ENCODE peak calls at places on chromosomes 3 and 15, in seven cellular contexts. One of them, this sample, is unnamed.

GRCh38 chr3:178443634-178444033 is 92.6 kb upstream of the KCNMB2 start:
- DNase-seq in bronchial epithelial cell: peak
- DNase-seq in psoas muscle: no peak
- DNase-seq in GM10248: no peak
- DNase-seq in HepG2: no peak
- DNase-seq in thoracic aorta: no peak
- DNase-seq in NB4: no peak
- DNase-seq in this sample: no peak

GRCh38 chr15:41773729-41774061 is 589 bp upstream of the MAPKBP1 start:
- DNase-seq in bronchial epithelial cell: peak
- DNase-seq in psoas muscle: no peak
- DNase-seq in GM10248: no peak
- DNase-seq in HepG2: no peak
- DNase-seq in thoracic aorta: no peak
- DNase-seq in NB4: no peak
- DNase-seq in this sample: no peak

GRCh38 chr15:40982855-40983254 is 29.6 kb downstream of the CHAC1 start:
- DNase-seq in bronchial epithelial cell: no peak
- DNase-seq in psoas muscle: no peak
- DNase-seq in GM10248: no peak
- DNase-seq in HepG2: no peak
- DNase-seq in thoracic aorta: no peak
- DNase-seq in NB4: no peak
- DNase-seq in this sample: no peak

GRCh38 chr3:197224034-197224444 is 74.4 kb downstream of the DLG1 start:
- DNase-seq in bronchial epithelial cell: peak
- DNase-seq in psoas muscle: no peak
- DNase-seq in GM10248: peak
- DNase-seq in HepG2: peak
- DNase-seq in thoracic aorta: no peak
- DNase-seq in NB4: peak
- DNase-seq in this sample: peak

GRCh38 chr15:99722406-99722805 is 10.8 kb downstream of the LYSMD4 start:
- DNase-seq in bronchial epithelial cell: peak
- DNase-seq in psoas muscle: no peak
- DNase-seq in GM10248: no peak
- DNase-seq in HepG2: no peak
- DNase-seq in thoracic aorta: no peak
- DNase-seq in NB4: no peak
- DNase-seq in this sample: no peak

GRCh38 chr3:133799794-133800585 is 5.6 kb upstream of the SRPRB start:
- DNase-seq in bronchial epithelial cell: peak
- DNase-seq in psoas muscle: no peak
- DNase-seq in GM10248: no peak
- DNase-seq in HepG2: peak
- DNase-seq in thoracic aorta: no peak
- DNase-seq in NB4: peak
- DNase-seq in this sample: no peak

GRCh38 chr3:13543251-13543650 is 5.7 kb upstream of the FBLN2 start:
- DNase-seq in bronchial epithelial cell: peak
- DNase-seq in psoas muscle: peak
- DNase-seq in GM10248: no peak
- DNase-seq in HepG2: no peak
- DNase-seq in thoracic aorta: peak
- DNase-seq in NB4: no peak
- DNase-seq in this sample: no peak

GRCh38 chr15:90465140-90465929 is 64.4 kb upstream of the CRTC3 start:
- DNase-seq in bronchial epithelial cell: no peak
- DNase-seq in psoas muscle: no peak
- DNase-seq in GM10248: no peak
- DNase-seq in HepG2: no peak
- DNase-seq in thoracic aorta: no peak
- DNase-seq in NB4: no peak
- DNase-seq in this sample: no peak

GRCh38 chr15:92468987-92469386 is 75.3 kb downstream of the ST8SIA2 start:
- DNase-seq in bronchial epithelial cell: no peak
- DNase-seq in psoas muscle: no peak
- DNase-seq in GM10248: no peak
- DNase-seq in HepG2: no peak
- DNase-seq in thoracic aorta: no peak
- DNase-seq in NB4: no peak
- DNase-seq in this sample: no peak

GRCh38 chr15:67125589-67126502 is 60.4 kb downstream of the SMAD3 start:
- DNase-seq in bronchial epithelial cell: peak
- DNase-seq in psoas muscle: peak
- DNase-seq in GM10248: no peak
- DNase-seq in HepG2: no peak
- DNase-seq in thoracic aorta: peak
- DNase-seq in NB4: peak
- DNase-seq in this sample: peak

GRCh38 chr15:101047301-101047781 is 128.2 kb downstream of the LRRK1 start:
- DNase-seq in bronchial epithelial cell: no peak
- DNase-seq in psoas muscle: no peak
- DNase-seq in GM10248: no peak
- DNase-seq in HepG2: no peak
- DNase-seq in thoracic aorta: no peak
- DNase-seq in NB4: no peak
- DNase-seq in this sample: no peak

GRCh38 chr3:126982522-126983175 is at the start of gene PLXNA1:
- DNase-seq in bronchial epithelial cell: peak
- DNase-seq in psoas muscle: peak
- DNase-seq in GM10248: peak
- DNase-seq in HepG2: peak
- DNase-seq in thoracic aorta: peak
- DNase-seq in NB4: peak
- DNase-seq in this sample: peak

GRCh38 chr3:13580256-13581023 is 31.5 kb downstream of the FBLN2 start:
- DNase-seq in bronchial epithelial cell: peak
- DNase-seq in psoas muscle: no peak
- DNase-seq in GM10248: no peak
- DNase-seq in HepG2: peak
- DNase-seq in thoracic aorta: no peak
- DNase-seq in NB4: no peak
- DNase-seq in this sample: no peak

GRCh38 chr3:136787226-136787793 is 31.6 kb upstream of the SLC35G2 start:
- DNase-seq in bronchial epithelial cell: no peak
- DNase-seq in psoas muscle: no peak
- DNase-seq in GM10248: peak
- DNase-seq in HepG2: peak
- DNase-seq in thoracic aorta: no peak
- DNase-seq in NB4: peak
- DNase-seq in this sample: no peak

GRCh38 chr3:69710153-69710977 is 28.9 kb upstream of the MITF start:
- DNase-seq in bronchial epithelial cell: peak
- DNase-seq in psoas muscle: no peak
- DNase-seq in GM10248: no peak
- DNase-seq in HepG2: no peak
- DNase-seq in thoracic aorta: no peak
- DNase-seq in NB4: no peak
- DNase-seq in this sample: no peak

GRCh38 chr15:100339999-100340398 is 1.8 kb downstream of the ADAMTS17 start:
- DNase-seq in bronchial epithelial cell: no peak
- DNase-seq in psoas muscle: no peak
- DNase-seq in GM10248: no peak
- DNase-seq in HepG2: no peak
- DNase-seq in thoracic aorta: no peak
- DNase-seq in NB4: no peak
- DNase-seq in this sample: no peak

GRCh38 chr15:98853593-98854420 is 153.8 kb downstream of the PGPEP1L start:
- DNase-seq in bronchial epithelial cell: peak
- DNase-seq in psoas muscle: no peak
- DNase-seq in GM10248: no peak
- DNase-seq in HepG2: no peak
- DNase-seq in thoracic aorta: no peak
- DNase-seq in NB4: no peak
- DNase-seq in this sample: no peak

GRCh38 chr15:97521894-97522293 is 438.6 kb upstream of the ARRDC4 start:
- DNase-seq in bronchial epithelial cell: no peak
- DNase-seq in psoas muscle: peak
- DNase-seq in GM10248: no peak
- DNase-seq in HepG2: no peak
- DNase-seq in thoracic aorta: no peak
- DNase-seq in NB4: peak
- DNase-seq in this sample: no peak

DNA sequence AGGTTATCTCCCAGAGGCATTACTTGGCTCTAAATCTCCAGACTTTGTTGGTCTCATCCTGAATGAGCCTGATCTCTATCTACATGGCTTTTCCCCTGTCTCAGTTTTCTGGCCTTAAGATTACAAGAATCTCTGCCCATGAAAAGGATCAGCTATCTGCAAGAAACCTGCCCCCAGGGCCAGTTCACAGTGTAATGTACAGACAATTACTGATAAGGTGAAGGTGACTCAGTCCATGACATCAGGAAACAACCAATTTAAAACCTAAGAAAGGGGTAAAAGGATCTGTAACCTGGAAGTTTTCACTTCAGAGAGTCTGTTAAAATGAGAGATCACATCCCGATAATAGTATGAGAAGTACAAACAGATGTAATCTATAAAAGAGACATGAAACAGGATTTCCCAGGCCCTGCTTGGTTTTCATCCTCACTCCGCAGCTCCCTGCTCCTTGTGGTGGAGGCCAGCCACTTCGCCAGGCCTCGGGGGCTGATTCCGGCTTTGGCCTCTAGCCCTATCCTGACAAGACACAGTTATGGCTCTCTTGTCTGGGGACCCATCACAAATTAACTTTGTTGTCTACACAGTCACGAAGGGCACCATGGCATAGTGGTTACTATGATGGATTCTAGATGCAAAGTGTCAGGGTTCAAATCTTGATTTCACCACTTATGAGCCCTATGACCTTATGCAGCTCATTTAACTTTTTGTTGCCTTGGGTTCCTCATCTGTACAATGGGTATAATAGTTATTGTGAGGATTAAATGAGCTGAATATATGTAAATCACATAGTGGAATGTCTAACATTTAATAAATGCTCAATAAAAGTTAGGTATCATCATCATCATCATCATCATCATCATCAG is 137.0 kb downstream of the THSD4 start:
- DNase-seq in bronchial epithelial cell: peak
- DNase-seq in psoas muscle: no peak
- DNase-seq in GM10248: no peak
- DNase-seq in HepG2: no peak
- DNase-seq in thoracic aorta: no peak
- DNase-seq in NB4: no peak
- DNase-seq in this sample: no peak
- TF ChIP-seq CTCF in bronchial epithelial cell: no peak
- TF ChIP-seq CTCF in psoas muscle: no peak
- TF ChIP-seq CTCF in GM10248: no peak
- TF ChIP-seq CTCF in HepG2: no peak
- TF ChIP-seq CTCF in thoracic aorta: no peak
- TF ChIP-seq CTCF in NB4: no peak
- TF ChIP-seq CTCF in this sample: no peak

GRCh38 chr3:54853573-54854404 is 74.1 kb downstream of the LRTM1 start:
- DNase-seq in bronchial epithelial cell: peak
- DNase-seq in psoas muscle: peak
- DNase-seq in GM10248: peak
- DNase-seq in HepG2: peak
- DNase-seq in thoracic aorta: peak
- DNase-seq in NB4: peak
- DNase-seq in this sample: no peak
- TF ChIP-seq CTCF in bronchial epithelial cell: peak
- TF ChIP-seq CTCF in psoas muscle: peak
- TF ChIP-seq CTCF in GM10248: peak
- TF ChIP-seq CTCF in HepG2: peak
- TF ChIP-seq CTCF in thoracic aorta: peak
- TF ChIP-seq CTCF in NB4: peak
- TF ChIP-seq CTCF in this sample: peak

GRCh38 chr15:56778761-56779160 is 45.5 kb upstream of the ZNF280D start:
- DNase-seq in bronchial epithelial cell: no peak
- DNase-seq in psoas muscle: no peak
- DNase-seq in GM10248: no peak
- DNase-seq in HepG2: no peak
- DNase-seq in thoracic aorta: no peak
- DNase-seq in NB4: no peak
- DNase-seq in this sample: no peak

GRCh38 chr15:56783156-56783856 is 50.0 kb upstream of the ZNF280D start:
- DNase-seq in bronchial epithelial cell: no peak
- DNase-seq in psoas muscle: no peak
- DNase-seq in GM10248: no peak
- DNase-seq in HepG2: no peak
- DNase-seq in thoracic aorta: no peak
- DNase-seq in NB4: no peak
- DNase-seq in this sample: no peak

GRCh38 chr15:56781666-56782065 is 48.4 kb upstream of the ZNF280D start:
- DNase-seq in bronchial epithelial cell: no peak
- DNase-seq in psoas muscle: no peak
- DNase-seq in GM10248: no peak
- DNase-seq in HepG2: no peak
- DNase-seq in thoracic aorta: no peak
- DNase-seq in NB4: no peak
- DNase-seq in this sample: no peak

GRCh38 chr15:56783857-56784661 is 50.8 kb upstream of the ZNF280D start:
- DNase-seq in bronchial epithelial cell: no peak
- DNase-seq in psoas muscle: no peak
- DNase-seq in GM10248: no peak
- DNase-seq in HepG2: no peak
- DNase-seq in thoracic aorta: no peak
- DNase-seq in NB4: no peak
- DNase-seq in this sample: no peak

DNA sequence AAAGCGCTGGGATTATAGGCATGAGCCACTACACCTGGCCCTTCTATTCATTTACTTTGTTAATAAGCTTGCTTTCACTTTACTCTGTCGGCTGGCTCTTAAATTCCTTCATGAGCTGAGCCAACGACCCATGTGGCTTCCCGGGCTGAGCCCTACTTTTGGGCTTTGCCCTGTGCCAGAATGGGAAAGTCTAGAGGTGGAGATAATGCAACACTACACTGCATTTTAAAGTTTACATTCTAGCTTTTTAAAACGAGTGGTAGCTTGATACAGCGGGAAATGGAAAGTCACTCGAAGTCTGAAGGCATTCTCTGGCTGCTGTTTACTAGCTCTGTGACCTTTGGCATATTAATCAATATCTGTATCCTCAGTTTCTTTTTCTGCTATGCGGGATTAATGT is 49.0 kb upstream of the ZNF280D start:
- DNase-seq in bronchial epithelial cell: no peak
- DNase-seq in psoas muscle: no peak
- DNase-seq in GM10248: no peak
- DNase-seq in HepG2: no peak
- DNase-seq in thoracic aorta: no peak
- DNase-seq in NB4: no peak
- DNase-seq in this sample: no peak
- TF ChIP-seq CTCF in bronchial epithelial cell: no peak
- TF ChIP-seq CTCF in psoas muscle: no peak
- TF ChIP-seq CTCF in GM10248: no peak
- TF ChIP-seq CTCF in HepG2: no peak
- TF ChIP-seq CTCF in thoracic aorta: no peak
- TF ChIP-seq CTCF in NB4: no peak
- TF ChIP-seq CTCF in this sample: no peak

DNA sequence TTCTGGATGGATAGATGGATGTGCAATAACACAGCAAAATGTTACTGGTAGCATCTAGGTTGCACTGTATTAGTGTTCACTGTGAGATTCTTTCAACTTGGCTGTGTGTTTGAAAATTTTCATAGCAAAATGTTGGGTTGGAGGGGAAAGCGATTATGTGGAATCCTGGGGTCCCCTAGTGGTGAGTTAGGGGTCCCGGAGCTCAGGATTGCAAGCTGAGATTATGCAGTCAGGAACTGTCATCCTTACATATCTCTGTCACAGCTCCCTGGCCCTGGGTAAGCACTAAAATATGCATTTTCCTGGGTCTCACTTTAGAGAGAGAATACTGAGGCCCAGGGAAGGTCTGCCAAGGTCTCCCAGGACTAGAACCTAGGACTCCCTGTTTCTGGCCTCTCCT is 77.2 kb downstream of the CEMIP start:
- DNase-seq in bronchial epithelial cell: no peak
- DNase-seq in psoas muscle: no peak
- DNase-seq in GM10248: no peak
- DNase-seq in HepG2: peak
- DNase-seq in thoracic aorta: no peak
- DNase-seq in NB4: peak
- DNase-seq in this sample: no peak
- TF ChIP-seq CTCF in bronchial epithelial cell: peak
- TF ChIP-seq CTCF in psoas muscle: no peak
- TF ChIP-seq CTCF in GM10248: no peak
- TF ChIP-seq CTCF in HepG2: peak
- TF ChIP-seq CTCF in thoracic aorta: no peak
- TF ChIP-seq CTCF in NB4: peak
- TF ChIP-seq CTCF in this sample: peak